ENCODE peak calls at places on chromosomes 7 and 10, in ten cellular contexts. P is prostate gland, G is esophagus muscularis mucosa, M is BE2C, K is A673, F is foreskin fibroblast, T is endothelial cell, V is mucosa of descending colon, U is AG09319, L is kidney. R is an unnamed sample.

GRCh38 chr10:61175331-61175730 is 231.3 kb upstream of the RHOBTB1 start:
- DNase-seq in P (no peak), G (no peak), M (no peak), K (no peak), F (peak), T (no peak), V (no peak), U (peak), L (no peak), R (no peak)

GRCh38 chr7:7761340-7761973 is 43.0 kb upstream of the RPA3 start:
- DNase-seq in P (no peak), G (no peak), M (no peak), K (peak), F (peak), T (no peak), V (no peak), U (no peak), L (no peak), R (no peak)

GRCh38 chr7:21504021-21504420 is 38.8 kb upstream of the DNAH11 start:
- DNase-seq in P (peak), G (no peak), M (no peak), K (no peak), F (no peak), T (no peak), V (no peak), U (no peak), L (no peak), R (no peak)

GRCh38 chr7:114422478-114423217 is 8.0 kb downstream of the FOXP2 start:
- DNase-seq in P (no peak), G (no peak), M (no peak), K (no peak), F (peak), T (no peak), V (no peak), U (no peak), L (no peak), R (no peak)

GRCh38 chr7:25149844-25150243 is 24.8 kb upstream of the CYCS start:
- DNase-seq in P (no peak), G (no peak), M (no peak), K (no peak), F (no peak), T (no peak), V (no peak), U (no peak), L (no peak), R (no peak)

GRCh38 chr10:87935290-87936141 is 72.1 kb downstream of the PTEN start:
- DNase-seq in P (no peak), G (no peak), M (no peak), K (peak), F (no peak), T (no peak), V (no peak), U (no peak), L (no peak), R (no peak)

GRCh38 chr7:151883872-151884271 is 7.0 kb upstream of the PRKAG2 start:
- DNase-seq in P (no peak), G (no peak), M (no peak), K (no peak), F (no peak), T (no peak), V (no peak), U (no peak), L (peak), R (no peak)

GRCh38 chr10:3248526-3249255 is 76.1 kb upstream of the PITRM1 start:
- DNase-seq in P (no peak), G (no peak), M (no peak), K (peak), F (peak), T (no peak), V (no peak), U (peak), L (no peak), R (no peak)

GRCh38 chr10:122078965-122079401 is 90.0 kb downstream of the TACC2 start:
- DNase-seq in P (no peak), G (no peak), M (peak), K (no peak), F (peak), T (no peak), V (no peak), U (peak), L (no peak), R (no peak)

GRCh38 chr7:106425017-106425719 is 140.4 kb upstream of the NAMPT start:
- DNase-seq in P (peak), G (peak), M (no peak), K (peak), F (peak), T (no peak), V (peak), U (peak), L (peak), R (peak)

GRCh38 chr10:77160679-77161078 is 476.9 kb downstream of the KCNMA1 start:
- DNase-seq in P (no peak), G (peak), M (no peak), K (no peak), F (peak), T (no peak), V (no peak), U (peak), L (no peak), R (no peak)

GRCh38 chr7:152760384-152761115 is 998 bp downstream of the ACTR3B start:
- DNase-seq in P (no peak), G (peak), M (no peak), K (no peak), F (peak), T (no peak), V (no peak), U (no peak), L (no peak), R (no peak)

GRCh38 chr7:29337628-29338116 is 143.1 kb downstream of the CHN2 start:
- DNase-seq in P (no peak), G (no peak), M (no peak), K (no peak), F (no peak), T (no peak), V (no peak), U (no peak), L (no peak), R (no peak)

GRCh38 chr10:130930821-130931220 is 380.7 kb downstream of the TCERG1L start:
- DNase-seq in P (no peak), G (no peak), M (no peak), K (no peak), F (no peak), T (no peak), V (no peak), U (no peak), L (no peak), R (no peak)

GRCh38 chr10:35913628-35914027 is 271.5 kb upstream of the FZD8 start:
- DNase-seq in P (no peak), G (no peak), M (no peak), K (no peak), F (peak), T (no peak), V (no peak), U (no peak), L (no peak), R (no peak)

GRCh38 chr10:28734940-28735759 is 57.8 kb downstream of the BAMBI start:
- DNase-seq in P (no peak), G (no peak), M (peak), K (peak), F (peak), T (no peak), V (no peak), U (peak), L (no peak), R (no peak)

GRCh38 chr10:122490268-122490667 is 28.9 kb downstream of the HTRA1 start:
- DNase-seq in P (no peak), G (no peak), M (no peak), K (no peak), F (no peak), T (no peak), V (no peak), U (peak), L (no peak), R (no peak)

GRCh38 chr10:114995468-114995867 is 57.5 kb downstream of the TRUB1 start:
- DNase-seq in P (no peak), G (no peak), M (no peak), K (no peak), F (peak), T (no peak), V (no peak), U (no peak), L (no peak), R (no peak)

GRCh38 chr10:14163374-14164125 is 167.2 kb downstream of the FRMD4A start:
- DNase-seq in P (peak), G (no peak), M (no peak), K (no peak), F (no peak), T (no peak), V (no peak), U (no peak), L (no peak), R (no peak)

GRCh38 chr10:78292987-78293865 is 259.6 kb downstream of the RPS24 start:
- DNase-seq in P (no peak), G (no peak), M (peak), K (no peak), F (peak), T (no peak), V (no peak), U (no peak), L (no peak), R (no peak)

GRCh38 chr10:19968745-19969144 is 152.5 kb downstream of the PLXDC2 start:
- DNase-seq in P (no peak), G (no peak), M (peak), K (peak), F (peak), T (no peak), V (no peak), U (no peak), L (no peak), R (no peak)

GRCh38 chr10:122630526-122630925 is 69.1 kb downstream of the C10orf120 start:
- DNase-seq in P (no peak), G (no peak), M (no peak), K (no peak), F (no peak), T (no peak), V (no peak), U (no peak), L (no peak), R (no peak)

GRCh38 chr10:88525371-88526079 is 57.6 kb downstream of the RNLS start:
- DNase-seq in P (peak), G (no peak), M (peak), K (peak), F (peak), T (no peak), V (no peak), U (no peak), L (no peak), R (no peak)

GRCh38 chr10:11089272-11089671 is 71.6 kb downstream of the CELF2 start:
- DNase-seq in P (no peak), G (no peak), M (no peak), K (no peak), F (no peak), T (no peak), V (no peak), U (no peak), L (no peak), R (no peak)

GRCh38 chr10:87660484-87661133 is 931 bp downstream of the PAPSS2 start:
- DNase-seq in P (no peak), G (no peak), M (no peak), K (no peak), F (peak), T (no peak), V (peak), U (no peak), L (no peak), R (no peak)

GRCh38 chr10:96688789-96689188 is 31.5 kb downstream of the PIK3AP1 start:
- DNase-seq in P (no peak), G (no peak), M (no peak), K (no peak), F (no peak), T (no peak), V (no peak), U (no peak), L (no peak), R (no peak)

GRCh38 chr10:10092581-10092980 is 925.1 kb upstream of the CELF2 start:
- DNase-seq in P (no peak), G (no peak), M (no peak), K (no peak), F (peak), T (no peak), V (no peak), U (peak), L (no peak), R (no peak)

DNA sequence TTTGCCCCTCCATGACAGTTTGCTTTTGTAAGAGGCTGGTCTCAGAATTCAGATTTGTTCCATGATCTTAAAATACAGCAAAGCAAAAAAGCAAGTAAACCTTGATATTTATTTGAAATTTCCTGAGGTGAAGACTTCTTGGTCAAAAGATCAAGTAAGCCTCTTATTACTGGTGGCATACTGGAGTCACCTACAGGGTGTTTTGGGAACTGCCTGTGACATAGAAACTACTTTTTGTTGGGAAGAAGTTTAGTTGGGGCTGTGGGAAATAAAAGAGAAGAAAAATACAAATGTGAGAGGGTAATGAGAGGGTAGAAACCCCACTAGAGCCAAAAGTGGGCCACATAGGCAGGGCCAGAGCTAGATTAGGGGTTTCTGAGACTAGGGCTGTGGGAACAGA is 217.9 kb downstream of the OTUD1 start:
- DNase-seq in P (no peak), G (no peak), M (no peak), K (peak), F (no peak), T (peak), V (no peak), U (no peak), L (no peak), R (no peak)
- TF ChIP-seq CTCF in P (no peak), G (peak), M (peak), K (peak), F (peak), T (peak), V (no peak), U (peak), L (peak), R (no peak)

DNA sequence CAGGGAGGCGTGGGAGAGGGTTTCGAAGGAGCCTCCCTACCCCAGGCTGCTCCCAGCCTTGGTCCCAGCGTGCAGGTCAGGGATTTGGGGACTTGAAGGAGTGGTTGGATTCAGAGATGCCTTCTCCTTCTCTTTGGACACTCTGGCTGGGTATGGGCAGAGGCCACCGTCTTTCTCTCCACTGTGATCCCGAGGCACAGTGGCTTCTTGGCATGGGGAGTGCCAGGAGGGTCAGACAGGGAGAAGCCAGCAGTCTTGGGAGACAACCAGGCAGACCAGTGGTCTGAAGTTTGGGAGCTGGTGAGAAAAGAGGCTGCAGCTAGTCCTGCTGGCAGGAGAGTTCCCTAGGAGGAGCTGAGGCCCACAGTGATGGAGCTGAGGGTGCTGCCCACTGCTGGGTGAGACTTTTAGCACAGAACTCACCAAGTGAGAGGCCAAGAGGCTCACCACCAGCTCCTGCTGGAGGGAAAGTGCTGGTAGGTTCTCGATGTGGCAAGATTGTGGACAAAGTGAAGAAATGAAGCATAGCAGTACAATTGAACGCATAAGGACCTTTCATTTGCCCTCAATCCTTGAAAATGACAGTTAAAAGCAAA is 35.2 kb upstream of the WDFY4 start:
- DNase-seq in P (no peak), G (peak), M (no peak), K (no peak), F (peak), T (no peak), V (no peak), U (no peak), L (no peak), R (no peak)
- TF ChIP-seq CTCF in P (no peak), G (no peak), M (peak), K (no peak), F (peak), T (no peak), V (no peak), U (peak), L (no peak), R (no peak)

GRCh38 chr10:104641150-104642000 is at the start of gene SORCS3:
- DNase-seq in P (no peak), G (peak), M (no peak), K (no peak), F (peak), T (peak), V (no peak), U (no peak), L (peak), R (no peak)
- TF ChIP-seq CTCF in P (no peak), G (no peak), M (no peak), K (no peak), F (no peak), T (no peak), V (no peak), U (no peak), L (no peak), R (no peak)

GRCh38 chr7:472640-472957 is 47.0 kb downstream of the PDGFA start:
- DNase-seq in P (no peak), G (no peak), M (no peak), K (no peak), F (no peak), T (no peak), V (no peak), U (no peak), L (peak), R (no peak)

GRCh38 chr7:475425-475728 is 44.3 kb downstream of the PDGFA start:
- DNase-seq in P (no peak), G (no peak), M (no peak), K (no peak), F (no peak), T (no peak), V (no peak), U (no peak), L (no peak), R (no peak)

GRCh38 chr7:474605-475424 is 44.8 kb downstream of the PDGFA start:
- DNase-seq in P (no peak), G (no peak), M (peak), K (no peak), F (no peak), T (no peak), V (peak), U (no peak), L (peak), R (no peak)

GRCh38 chr7:473211-473734 is 46.4 kb downstream of the PDGFA start:
- DNase-seq in P (no peak), G (no peak), M (peak), K (no peak), F (no peak), T (no peak), V (peak), U (no peak), L (peak), R (no peak)

DNA sequence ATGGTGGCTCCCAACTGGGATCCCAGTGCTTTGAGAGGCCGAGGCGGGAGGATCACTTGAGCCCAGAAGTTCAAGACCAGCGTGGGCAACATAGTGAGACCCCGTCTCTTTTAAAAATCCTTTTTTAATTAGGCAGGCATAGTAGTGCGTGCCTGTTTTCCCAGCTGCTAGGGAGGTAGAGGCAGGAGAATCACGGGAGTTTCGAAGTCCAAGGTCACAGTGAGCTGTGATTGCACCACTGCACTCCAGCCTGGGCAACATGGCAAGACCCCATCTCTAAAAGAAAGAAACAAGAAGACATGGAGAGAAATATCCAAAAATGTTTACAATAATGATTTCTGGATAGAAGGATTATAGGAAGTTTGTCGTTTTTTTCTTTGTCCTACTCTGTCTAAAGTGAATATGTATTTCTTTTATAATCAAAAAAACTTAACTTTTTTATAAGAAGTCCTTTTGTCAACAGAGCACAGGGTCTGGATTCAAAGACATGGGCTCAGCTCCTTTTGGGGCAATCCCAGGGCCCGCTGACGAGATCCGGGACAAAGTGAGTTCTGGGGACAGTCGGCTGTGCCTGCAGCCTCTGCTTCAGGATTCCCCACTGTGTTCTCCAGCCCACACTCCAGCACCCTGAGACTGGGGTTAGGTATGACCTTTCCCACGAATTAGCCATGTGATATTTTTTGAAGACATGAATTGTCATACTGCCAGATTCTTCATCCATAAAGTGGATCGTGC is 45.6 kb downstream of the PDGFA start:
- DNase-seq in P (no peak), G (no peak), M (no peak), K (no peak), F (no peak), T (no peak), V (peak), U (no peak), L (peak), R (no peak)
- TF ChIP-seq CTCF in P (no peak), G (no peak), M (no peak), K (no peak), F (no peak), T (no peak), V (no peak), U (no peak), L (no peak), R (no peak)

DNA sequence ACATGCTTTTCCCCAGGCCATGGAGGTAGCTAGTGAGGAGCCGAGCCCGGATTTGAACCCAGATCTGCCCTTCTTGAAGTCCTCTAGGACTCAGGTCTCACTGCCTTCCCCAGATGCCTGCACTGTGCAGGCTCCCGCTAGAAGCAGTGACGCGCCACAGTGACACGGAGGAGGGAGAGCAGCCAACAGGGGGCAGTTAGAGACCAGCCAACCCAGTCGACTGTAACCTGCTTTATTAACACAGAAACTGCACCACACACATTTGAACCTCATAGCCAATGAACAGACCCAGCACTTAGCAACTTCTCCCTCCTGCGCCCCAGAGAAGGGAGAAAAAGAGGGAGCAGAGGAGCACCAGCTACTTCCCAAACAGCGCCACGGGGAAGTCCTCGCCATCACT is 27.4 kb downstream of the PILRA start:
- DNase-seq in P (no peak), G (no peak), M (peak), K (peak), F (peak), T (peak), V (no peak), U (no peak), L (no peak), R (no peak)
- TF ChIP-seq CTCF in P (no peak), G (no peak), M (peak), K (peak), F (peak), T (no peak), V (no peak), U (no peak), L (no peak), R (no peak)

GRCh38 chr7:101702362-101702850 is 73.3 kb upstream of the MYL10 start:
- DNase-seq in P (peak), G (no peak), M (no peak), K (peak), F (peak), T (no peak), V (peak), U (no peak), L (no peak), R (no peak)
- TF ChIP-seq CTCF in P (no peak), G (no peak), M (no peak), K (peak), F (no peak), T (no peak), V (peak), U (no peak), L (no peak), R (no peak)

GRCh38 chr10:117164878-117165556 is 26.9 kb upstream of the VAX1 start:
- DNase-seq in P (no peak), G (no peak), M (no peak), K (no peak), F (peak), T (peak), V (no peak), U (no peak), L (no peak), R (no peak)

GRCh38 chr10:117162093-117163021 is 24.3 kb upstream of the VAX1 start:
- DNase-seq in P (no peak), G (no peak), M (no peak), K (peak), F (no peak), T (no peak), V (no peak), U (no peak), L (no peak), R (no peak)

GRCh38 chr10:117163954-117164292 is 25.9 kb upstream of the VAX1 start:
- DNase-seq in P (no peak), G (no peak), M (no peak), K (no peak), F (no peak), T (no peak), V (no peak), U (no peak), L (no peak), R (no peak)

GRCh38 chr10:117161386-117162033 is 23.4 kb upstream of the VAX1 start:
- DNase-seq in P (no peak), G (no peak), M (no peak), K (no peak), F (no peak), T (no peak), V (no peak), U (no peak), L (no peak), R (no peak)

GRCh38 chr10:117163061-117163953 is 25.2 kb upstream of the VAX1 start:
- DNase-seq in P (no peak), G (no peak), M (no peak), K (peak), F (no peak), T (peak), V (no peak), U (no peak), L (peak), R (no peak)
- TF ChIP-seq CTCF in P (no peak), G (no peak), M (no peak), K (peak), F (no peak), T (peak), V (no peak), U (no peak), L (no peak), R (no peak)

GRCh38 chr10:23325132-23325531 is 19.5 kb downstream of the C10orf67 start:
- DNase-seq in P (no peak), G (no peak), M (no peak), K (no peak), F (no peak), T (no peak), V (no peak), U (no peak), L (no peak), R (no peak)
- TF ChIP-seq CTCF in P (no peak), G (no peak), M (no peak), K (no peak), F (peak), T (no peak), V (no peak), U (peak), L (no peak), R (peak)

R was measured in GM13976.